ENCODE peak calls at places on chromosome 4, in four cellular contexts. F is GM23338, H is ascending aorta, B is Peyer's patch. T is an unnamed sample.

GRCh38 chr4:161642708-161643107 is 521.1 kb downstream of the FSTL5 start:
- DNase-seq in F (no peak), H (no peak), B (no peak), T (no peak)

GRCh38 chr4:21806991-21807390 is 141.6 kb downstream of the KCNIP4 start:
- DNase-seq in F (no peak), H (no peak), B (no peak), T (no peak)

GRCh38 chr4:1641671-1642070 is 42.4 kb downstream of the FAM53A start:
- DNase-seq in F (no peak), H (no peak), B (no peak), T (no peak)

GRCh38 chr4:90254357-90254756 is 127.2 kb downstream of the CCSER1 start:
- DNase-seq in F (no peak), H (no peak), B (no peak), T (no peak)

GRCh38 chr4:52957220-52957686 is 95.1 kb downstream of the RASL11B start:
- DNase-seq in F (no peak), H (no peak), B (no peak), T (no peak)

GRCh38 chr4:45946699-45947098 is 177.2 kb downstream of the GABRG1 start:
- DNase-seq in F (no peak), H (no peak), B (no peak), T (no peak)

GRCh38 chr4:24105183-24106039 is 215.6 kb upstream of the PPARGC1A start:
- DNase-seq in F (no peak), H (no peak), B (no peak), T (no peak)

GRCh38 chr4:24042094-24042493 is 152.2 kb upstream of the PPARGC1A start:
- DNase-seq in F (no peak), H (no peak), B (no peak), T (no peak)

GRCh38 chr4:155392486-155393184 is 15.9 kb upstream of the MAP9 start:
- DNase-seq in F (no peak), H (no peak), B (no peak), T (no peak)

GRCh38 chr4:31107362-31107761 is 387.2 kb downstream of the PCDH7 start:
- DNase-seq in F (no peak), H (no peak), B (no peak), T (no peak)

GRCh38 chr4:5992171-5993062 is 25.8 kb downstream of the C4orf50 start:
- DNase-seq in F (no peak), H (no peak), B (no peak), T (no peak)

GRCh38 chr4:64713256-64713840 is 304.1 kb upstream of the TECRL start:
- DNase-seq in F (peak), H (no peak), B (no peak), T (no peak)

GRCh38 chr4:136810626-136811025 is 721.7 kb downstream of the PCDH18 start:
- DNase-seq in F (no peak), H (no peak), B (no peak), T (no peak)

GRCh38 chr4:5750052-5750950 is 39.3 kb downstream of the EVC start:
- DNase-seq in F (no peak), H (no peak), B (no peak), T (no peak)

GRCh38 chr4:14404730-14405129 is 597.6 kb upstream of the CPEB2 start:
- DNase-seq in F (no peak), H (no peak), B (no peak), T (no peak)

GRCh38 chr4:21888195-21888976 is 60.2 kb downstream of the KCNIP4 start:
- DNase-seq in F (no peak), H (no peak), B (no peak), T (no peak)

DNA sequence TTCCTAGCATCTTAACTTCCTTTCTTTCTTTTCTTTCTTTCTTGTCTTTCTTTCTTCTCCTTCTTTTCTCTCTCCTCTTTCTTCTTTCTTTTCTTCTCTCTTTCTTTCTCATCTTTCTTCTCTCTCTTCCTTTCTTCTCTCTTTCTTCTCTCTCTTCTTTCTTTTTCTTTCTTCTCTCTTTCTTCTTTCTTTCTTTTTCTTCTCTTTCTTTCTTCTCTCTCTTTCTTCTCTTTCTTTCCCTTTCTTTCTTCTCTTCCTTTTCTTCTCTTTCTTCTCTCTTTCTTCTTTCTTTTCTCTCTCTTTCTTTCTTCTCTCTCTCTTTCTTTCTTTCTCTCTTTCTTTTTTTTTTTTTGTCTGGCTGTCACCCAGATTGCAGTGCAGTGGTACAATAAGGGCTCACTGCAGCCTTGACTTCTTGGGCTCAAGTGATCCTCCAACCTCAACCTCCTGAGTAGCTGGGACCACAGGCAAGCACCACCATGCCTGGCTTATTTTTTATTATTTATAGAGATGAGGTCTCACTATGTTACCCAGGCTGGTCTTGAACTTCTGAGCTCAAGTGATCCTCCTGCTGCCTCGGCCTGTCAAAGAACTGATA is 17.5 kb downstream of the NMU start:
- DNase-seq in F (peak), H (no peak), B (no peak), T (no peak)
- H3K27ac ChIP-seq in F (peak), H (no peak), B (no peak), T (no peak)

GRCh38 chr4:142156246-142156645 is 519.9 kb downstream of the IL15 start:
- DNase-seq in F (no peak), H (no peak), B (no peak), T (no peak)
- H3K4me3 ChIP-seq in F (no peak), H (no peak), B (no peak), T (no peak)

DNA sequence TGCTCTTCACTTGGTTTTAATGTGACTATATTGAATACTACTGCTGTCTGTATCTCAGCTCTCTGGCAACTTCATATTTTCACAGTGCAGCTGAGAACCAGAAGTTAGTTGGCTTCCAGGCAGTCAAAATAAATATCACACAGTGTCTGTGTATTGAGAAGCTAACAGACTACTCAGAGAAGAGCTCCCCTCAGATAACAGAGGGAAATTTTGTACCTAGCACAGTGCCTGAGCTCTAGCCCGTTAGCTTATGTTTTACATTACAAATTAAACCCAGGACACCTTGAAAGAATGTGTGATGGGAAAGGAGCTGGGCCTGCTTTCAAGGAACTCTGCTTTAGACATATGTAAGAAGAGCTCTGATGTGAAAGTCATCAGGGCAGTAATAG is 22.7 kb downstream of the JADE1 start:
- DNase-seq in F (no peak), H (no peak), B (no peak), T (no peak)
- H3K27ac ChIP-seq in F (peak), H (peak), B (no peak), T (peak)

GRCh38 chr4:36321176-36321575 is 39.8 kb downstream of the DTHD1 start:
- DNase-seq in F (no peak), H (no peak), B (no peak), T (no peak)

GRCh38 chr4:36316544-36317082 is 35.2 kb downstream of the DTHD1 start:
- DNase-seq in F (no peak), H (no peak), B (no peak), T (no peak)

GRCh38 chr4:36313687-36314086 is 32.3 kb downstream of the DTHD1 start:
- DNase-seq in F (no peak), H (no peak), B (no peak), T (no peak)

GRCh38 chr4:36320130-36320902 is 38.9 kb downstream of the DTHD1 start:
- DNase-seq in F (no peak), H (no peak), B (no peak), T (no peak)

GRCh38 chr4:36317731-36318130 is 36.3 kb downstream of the DTHD1 start:
- DNase-seq in F (no peak), H (no peak), B (no peak), T (no peak)
- H3K4me3 ChIP-seq in F (no peak), H (no peak), B (no peak), T (no peak)

DNA sequence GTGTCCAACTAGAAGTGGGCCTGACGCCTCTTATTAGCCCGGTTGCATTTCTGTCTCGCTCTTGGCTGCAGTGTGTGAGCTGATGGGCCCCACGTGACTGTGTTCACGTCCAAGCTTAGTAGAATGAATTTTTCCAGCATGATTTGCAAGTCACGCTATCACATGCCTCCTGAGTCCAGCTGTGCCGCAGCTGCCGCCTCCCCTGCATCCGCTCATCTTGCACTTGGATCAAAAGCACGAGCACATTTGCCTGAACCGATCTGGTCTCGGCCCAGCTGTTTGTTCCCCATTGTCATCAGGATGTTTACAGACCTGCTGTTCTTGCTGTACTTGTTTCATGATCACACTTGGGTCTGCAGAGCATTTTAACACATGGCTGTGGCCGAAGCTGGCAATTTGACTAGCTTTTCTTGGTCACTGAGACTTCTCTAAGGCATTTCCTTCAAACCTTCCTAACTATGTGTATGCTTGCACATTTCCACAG is 126.5 kb downstream of the KIT start:
- DNase-seq in F (no peak), H (peak), B (peak), T (peak)
- H3K27ac ChIP-seq in F (no peak), H (peak), B (peak), T (peak)

DNA sequence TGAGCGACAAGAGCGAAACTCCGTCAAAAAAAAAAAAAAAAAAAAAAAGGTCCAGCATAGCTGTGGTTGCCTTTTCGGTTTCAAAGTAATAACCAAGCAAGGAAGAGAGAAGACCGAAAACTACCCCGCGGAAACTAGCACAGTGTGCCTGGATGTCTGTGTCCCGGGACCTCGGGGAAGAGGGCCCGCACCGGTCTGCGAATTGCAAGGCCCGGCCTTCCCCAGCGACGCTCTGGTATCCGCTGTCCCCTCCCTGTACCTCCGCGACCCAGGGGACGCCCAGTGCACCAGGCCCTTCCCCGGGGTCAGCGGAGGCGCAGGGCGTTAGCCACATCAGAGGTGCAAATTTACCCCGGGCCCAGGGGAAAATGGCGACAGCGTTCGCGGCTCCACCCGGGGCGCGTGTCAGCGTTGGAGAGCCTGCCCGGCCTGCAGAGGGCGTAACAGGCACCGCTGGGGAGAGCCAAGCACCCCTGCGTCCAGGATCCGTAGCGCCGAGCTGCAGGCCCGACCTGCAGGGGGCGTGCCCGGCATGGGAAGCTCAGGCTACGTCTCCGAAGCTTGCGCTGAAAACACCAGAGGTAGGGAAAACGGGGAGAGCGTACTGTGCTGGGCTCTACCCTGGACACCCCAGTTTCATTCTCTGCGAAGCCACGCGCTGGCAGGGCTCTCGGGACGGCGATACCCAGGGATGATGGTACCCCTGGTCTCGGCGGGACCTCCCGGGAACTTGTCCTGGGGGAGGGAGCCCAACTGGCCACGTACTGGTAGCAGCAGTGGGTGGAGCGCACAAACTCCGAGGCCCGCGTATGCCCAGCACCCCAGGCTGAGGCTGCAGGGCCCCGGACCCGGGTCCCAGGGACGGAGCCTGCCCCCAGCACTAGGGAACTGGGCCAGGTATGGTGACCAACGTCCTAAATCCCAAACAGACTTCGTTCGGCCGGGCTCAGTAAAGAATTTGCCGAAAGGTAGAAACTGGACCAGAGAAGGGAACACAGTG is 16.2 kb downstream of the NKX6-1 start:
- DNase-seq in F (peak), H (no peak), B (no peak), T (no peak)
- H3K4me3 ChIP-seq in F (peak), H (peak), B (peak), T (peak)

GRCh38 chr4:153207027-153207426 is 2.8 kb downstream of the TRIM2 start:
- DNase-seq in F (peak), H (no peak), B (no peak), T (no peak)

GRCh38 chr4:153206534-153206933 is 2.3 kb downstream of the TRIM2 start:
- DNase-seq in F (peak), H (no peak), B (no peak), T (no peak)

GRCh38 chr4:153207561-153207960 is 3.3 kb downstream of the TRIM2 start:
- DNase-seq in F (peak), H (no peak), B (no peak), T (peak)

GRCh38 chr4:153211986-153212720 is 7.9 kb downstream of the TRIM2 start:
- DNase-seq in F (no peak), H (no peak), B (no peak), T (no peak)

DNA sequence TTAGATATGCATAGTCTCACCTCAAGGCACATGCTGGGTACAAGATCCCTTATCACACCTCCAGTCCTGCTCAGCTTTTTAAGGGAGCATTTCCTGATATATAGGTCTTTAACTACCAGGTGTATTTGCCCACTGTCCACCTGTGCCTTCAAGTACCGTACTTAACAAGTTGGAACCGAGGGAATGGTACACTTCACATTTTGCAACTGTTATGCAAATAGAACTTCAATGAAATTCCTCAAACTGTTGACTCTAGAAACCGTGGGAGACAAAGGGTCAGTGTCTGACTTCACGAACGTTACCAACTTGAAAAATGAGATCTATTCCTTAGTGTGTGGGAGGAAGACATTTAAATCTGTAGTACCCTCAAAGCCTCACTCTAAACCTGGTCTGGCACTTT is 5.2 kb downstream of the TRIM2 start:
- DNase-seq in F (peak), H (no peak), B (no peak), T (no peak)
- H3K27ac ChIP-seq in F (no peak), H (no peak), B (no peak), T (no peak)

T was measured in left ventricle myocardium inferior.